ENCODE peak calls at places on chromosomes 13 and 19, in nine cellular contexts. F, Q, W, Z, G, S, B, Y and H are unnamed samples.

GRCh38 chr19:49436381-49437017 is 4.8 kb downstream of the SLC17A7 start:
- DNase-seq in F (no peak), Q (peak; percentile 93), W (peak; percentile 54), Z (peak; percentile 84), G (peak; percentile 98), S (no peak), B (no peak), Y (peak; percentile 86), H (peak; percentile 89)

GRCh38 chr13:99648266-99648665 is 147.0 kb downstream of the TM9SF2 start:
- DNase-seq in F (no peak), Q (no peak), W (no peak), Z (no peak), G (no peak), S (no peak), B (no peak), Y (no peak), H (no peak)

GRCh38 chr19:11453468-11454341 is 18.3 kb downstream of the PRKCSH start:
- DNase-seq in F (no peak), Q (peak; percentile 37), W (no peak), Z (peak; percentile 86), G (no peak), S (no peak), B (no peak), Y (peak; percentile 44), H (no peak)

GRCh38 chr19:55340784-55341147 is 1.1 kb downstream of the KMT5C start:
- DNase-seq in F (peak; percentile 25), Q (peak; percentile 63), W (peak; percentile 53), Z (peak; percentile 72), G (peak; percentile 57), S (no peak), B (no peak), Y (no peak), H (no peak)

GRCh38 chr13:72253754-72254153 is 386.8 kb upstream of the DACH1 start:
- DNase-seq in F (no peak), Q (no peak), W (no peak), Z (no peak), G (no peak), S (no peak), B (no peak), Y (no peak), H (no peak)

GRCh38 chr19:54179921-54180452 is 7.0 kb upstream of the TMC4 start:
- DNase-seq in F (no peak), Q (no peak), W (peak; percentile 39), Z (peak; percentile 66), G (peak; percentile 98), S (peak; percentile 48), B (no peak), Y (peak; percentile 75), H (peak; percentile 87)

GRCh38 chr13:98577823-98578285 is 947 bp upstream of the STK24 start:
- DNase-seq in F (no peak), Q (no peak), W (no peak), Z (no peak), G (no peak), S (no peak), B (no peak), Y (no peak), H (no peak)

GRCh38 chr13:49022472-49023144 is 46.9 kb downstream of the FNDC3A start:
- DNase-seq in F (no peak), Q (no peak), W (peak; percentile 79), Z (no peak), G (no peak), S (peak; percentile 47), B (no peak), Y (no peak), H (no peak)

GRCh38 chr13:90999401-90999800 is 348.1 kb upstream of the MIR17HG start:
- DNase-seq in F (no peak), Q (no peak), W (no peak), Z (no peak), G (no peak), S (no peak), B (no peak), Y (no peak), H (no peak)

GRCh38 chr19:2168619-2169424 is 5.1 kb downstream of the DOT1L start:
- DNase-seq in F (no peak), Q (peak; percentile 97), W (peak; percentile 99), Z (peak; percentile 85), G (peak; percentile 56), S (peak; percentile 96), B (peak; percentile 98), Y (no peak), H (no peak)

GRCh38 chr13:48319458-48320395 is 16.2 kb downstream of the RB1 start:
- DNase-seq in F (no peak), Q (no peak), W (no peak), Z (no peak), G (no peak), S (no peak), B (no peak), Y (no peak), H (no peak)

GRCh38 chr13:87087741-87088140 is 583.4 kb upstream of the SLITRK5 start:
- DNase-seq in F (no peak), Q (no peak), W (peak; percentile 17), Z (no peak), G (no peak), S (peak; percentile 11), B (no peak), Y (no peak), H (no peak)

GRCh38 chr13:105847532-105848295 is 687.7 kb downstream of the EFNB2 start:
- DNase-seq in F (no peak), Q (no peak), W (no peak), Z (peak; percentile 41), G (no peak), S (peak; percentile 88), B (no peak), Y (no peak), H (no peak)
- H3K79me2 ChIP-seq in F (no peaks in the 10 kb centered on the region), Q (no peaks in the 10 kb centered on the region), W (no peaks in the 10 kb centered on the region), Z (no peaks in the 10 kb centered on the region), G (no peaks in the 10 kb centered on the region), S (no peaks in the 10 kb centered on the region), B (no peaks in the 10 kb centered on the region), Y (no peaks in the 10 kb centered on the region), H (no peaks in the 10 kb centered on the region)

GRCh38 chr19:47093841-47094240 is 19.7 kb downstream of the ZC3H4 start:
- DNase-seq in F (no peak), Q (no peak), W (peak; percentile 6), Z (no peak), G (no peak), S (no peak), B (no peak), Y (no peak), H (no peak)
- H3K79me2 ChIP-seq in F (peaks cover 63% of the 10 kb centered on the region), Q (peaks cover 51% of the 10 kb centered on the region), W (peaks cover 75% of the 10 kb centered on the region), Z (peaks cover 71% of the 10 kb centered on the region), G (peaks cover 4% of the 10 kb centered on the region), S (peaks cover 74% of the 10 kb centered on the region), B (peaks cover 35% of the 10 kb centered on the region), Y (peaks cover 41% of the 10 kb centered on the region), H (peaks cover 46% of the 10 kb centered on the region)

GRCh38 chr19:45114116-45114515 is 21.1 kb downstream of the PPP1R37 start:
- DNase-seq in F (no peak), Q (no peak), W (no peak), Z (no peak), G (no peak), S (no peak), B (no peak), Y (peak; percentile 24), H (no peak)

GRCh38 chr19:45117167-45117594 is 24.2 kb downstream of the PPP1R37 start:
- DNase-seq in F (peak; percentile 85), Q (peak; percentile 54), W (peak; percentile 17), Z (no peak), G (no peak), S (peak; percentile 37), B (no peak), Y (peak; percentile 50), H (no peak)

GRCh38 chr19:45117666-45118065 is 24.7 kb downstream of the PPP1R37 start:
- DNase-seq in F (no peak), Q (no peak), W (no peak), Z (no peak), G (no peak), S (no peak), B (no peak), Y (no peak), H (no peak)

GRCh38 chr19:45113628-45114027 is 20.6 kb downstream of the PPP1R37 start:
- DNase-seq in F (no peak), Q (no peak), W (no peak), Z (no peak), G (no peak), S (no peak), B (no peak), Y (no peak), H (no peak)

DNA sequence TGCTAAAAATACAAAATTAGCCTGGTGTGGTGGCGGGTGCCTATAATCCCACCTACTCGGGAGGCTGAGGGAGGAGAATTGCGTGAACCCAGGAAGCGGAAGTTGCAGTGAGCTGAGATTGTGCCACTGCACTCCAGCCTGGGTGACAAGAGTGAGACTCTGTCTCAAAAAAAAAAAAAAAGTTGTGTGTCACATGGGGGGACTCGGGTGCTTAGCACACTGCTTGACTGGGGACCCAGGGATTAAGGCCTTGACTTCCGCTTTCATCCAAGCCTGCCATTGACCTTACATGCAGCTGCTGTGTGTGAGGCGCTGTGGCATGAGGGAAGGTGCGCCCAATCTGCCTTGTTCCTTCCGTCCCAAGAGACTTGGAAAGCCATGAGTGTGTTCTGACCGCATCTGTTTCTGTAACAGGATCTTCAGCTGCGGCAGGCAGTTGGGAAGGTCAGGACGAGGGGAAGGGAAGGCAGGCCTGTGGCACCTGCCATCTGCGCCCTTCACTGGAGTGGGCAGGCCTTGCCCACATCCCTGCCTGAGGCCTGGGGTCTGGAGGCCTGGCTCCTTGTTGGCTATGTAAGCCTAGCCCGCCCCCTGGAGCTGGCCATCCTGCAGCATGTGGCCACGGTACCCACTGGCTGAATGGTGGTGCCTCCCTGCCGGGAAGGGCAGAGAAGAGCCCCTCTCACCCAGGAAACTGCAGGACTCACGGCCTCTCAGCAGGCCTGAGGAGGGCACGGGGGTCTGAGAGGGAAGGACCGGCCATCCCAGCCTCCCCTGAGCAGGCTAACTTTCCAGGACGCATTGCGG is 23.0 kb downstream of the PPP1R37 start:
- DNase-seq in F (no peak), Q (no peak), W (no peak), Z (no peak), G (no peak), S (no peak), B (no peak), Y (no peak), H (no peak)
- H3K79me2 ChIP-seq in F (peaks cover 86% of the 10 kb centered on the region), Q (peaks cover 73% of the 10 kb centered on the region), W (peaks cover 99% of the 10 kb centered on the region), Z (peaks cover 91% of the 10 kb centered on the region), G (peaks cover 8% of the 10 kb centered on the region), S (peaks cover 87% of the 10 kb centered on the region), B (peaks cover 86% of the 10 kb centered on the region), Y (peaks cover 31% of the 10 kb centered on the region), H (peaks cover 3% of the 10 kb centered on the region)

GRCh38 chr19:1076046-1076386 is 9.0 kb downstream of the ARHGAP45 start:
- DNase-seq in F (no peak), Q (no peak), W (no peak), Z (no peak), G (no peak), S (no peak), B (no peak), Y (no peak), H (no peak)

GRCh38 chr19:1073063-1073955 is 6.3 kb downstream of the ARHGAP45 start:
- DNase-seq in F (no peak), Q (peak; percentile 85), W (no peak), Z (no peak), G (no peak), S (no peak), B (no peak), Y (no peak), H (no peak)

GRCh38 chr19:1073956-1074511 is 7.1 kb downstream of the ARHGAP45 start:
- DNase-seq in F (no peak), Q (no peak), W (no peak), Z (no peak), G (no peak), S (no peak), B (no peak), Y (no peak), H (no peak)

GRCh38 chr19:1072371-1073015 is 5.5 kb downstream of the ARHGAP45 start:
- DNase-seq in F (no peak), Q (no peak), W (no peak), Z (no peak), G (no peak), S (no peak), B (no peak), Y (no peak), H (no peak)

GRCh38 chr19:1074512-1075283 is 7.7 kb downstream of the ARHGAP45 start:
- DNase-seq in F (peak; percentile 74), Q (peak; percentile 86), W (no peak), Z (peak; percentile 100), G (no peak), S (no peak), B (no peak), Y (peak; percentile 90), H (no peak)
- H3K79me2 ChIP-seq in F (peaks cover 80% of the 10 kb centered on the region), Q (no peaks in the 10 kb centered on the region), W (no peaks in the 10 kb centered on the region), Z (no peaks in the 10 kb centered on the region), G (no peaks in the 10 kb centered on the region), S (no peaks in the 10 kb centered on the region), B (no peaks in the 10 kb centered on the region), Y (peaks cover 11% of the 10 kb centered on the region), H (no peaks in the 10 kb centered on the region)